ENCODE peak calls at places on chromosome 14, in five cellular contexts. One of them, this sample, is unnamed.

GRCh38 chr14:24972844-24973243 is 77.1 kb downstream of the STXBP6 start:
- DNase-seq in fibroblast of pulmonary artery: no peak
- DNase-seq in fibroblast of villous mesenchyme: no peak
- DNase-seq in WERI-Rb-1: no peak
- DNase-seq in tibial artery: no peak
- DNase-seq in this sample: no peak

GRCh38 chr14:69091695-69092094 is 61.2 kb downstream of the DCAF5 start:
- DNase-seq in fibroblast of pulmonary artery: no peak
- DNase-seq in fibroblast of villous mesenchyme: no peak
- DNase-seq in WERI-Rb-1: no peak
- DNase-seq in tibial artery: no peak
- DNase-seq in this sample: no peak

GRCh38 chr14:73422515-73422914 is 35.8 kb downstream of the NUMB start:
- DNase-seq in fibroblast of pulmonary artery: no peak
- DNase-seq in fibroblast of villous mesenchyme: no peak
- DNase-seq in WERI-Rb-1: no peak
- DNase-seq in tibial artery: no peak
- DNase-seq in this sample: no peak

GRCh38 chr14:84006643-84007137 is 1523.3 kb upstream of the FLRT2 start:
- DNase-seq in fibroblast of pulmonary artery: peak; percentile 39
- DNase-seq in fibroblast of villous mesenchyme: no peak
- DNase-seq in WERI-Rb-1: no peak
- DNase-seq in tibial artery: no peak
- DNase-seq in this sample: no peak

GRCh38 chr14:92632546-92633273 is 115.7 kb downstream of the LGMN start:
- DNase-seq in fibroblast of pulmonary artery: no peak
- DNase-seq in fibroblast of villous mesenchyme: no peak
- DNase-seq in WERI-Rb-1: no peak
- DNase-seq in tibial artery: no peak
- DNase-seq in this sample: no peak

GRCh38 chr14:77183896-77184295 is 2.3 kb downstream of the TMEM63C start:
- DNase-seq in fibroblast of pulmonary artery: no peak
- DNase-seq in fibroblast of villous mesenchyme: no peak
- DNase-seq in WERI-Rb-1: no peak
- DNase-seq in tibial artery: no peak
- DNase-seq in this sample: no peak

GRCh38 chr14:33510991-33511390 is 439.9 kb downstream of the EGLN3 start:
- DNase-seq in fibroblast of pulmonary artery: no peak
- DNase-seq in fibroblast of villous mesenchyme: no peak
- DNase-seq in WERI-Rb-1: no peak
- DNase-seq in tibial artery: no peak
- DNase-seq in this sample: no peak

GRCh38 chr14:89477391-89477790 is 60.4 kb upstream of the FOXN3 start:
- DNase-seq in fibroblast of pulmonary artery: no peak
- DNase-seq in fibroblast of villous mesenchyme: no peak
- DNase-seq in WERI-Rb-1: no peak
- DNase-seq in tibial artery: peak; percentile 84
- DNase-seq in this sample: no peak

GRCh38 chr14:106276326-106277267 is 750.2 kb downstream of the TMEM121 start:
- DNase-seq in fibroblast of pulmonary artery: no peak
- DNase-seq in fibroblast of villous mesenchyme: no peak
- DNase-seq in WERI-Rb-1: no peak
- DNase-seq in tibial artery: no peak
- DNase-seq in this sample: no peak

GRCh38 chr14:92690171-92691011 is 58.0 kb downstream of the LGMN start:
- DNase-seq in fibroblast of pulmonary artery: peak; percentile 65
- DNase-seq in fibroblast of villous mesenchyme: peak; percentile 43
- DNase-seq in WERI-Rb-1: peak; percentile 83
- DNase-seq in tibial artery: no peak
- DNase-seq in this sample: no peak

GRCh38 chr14:26175659-26176058 is 422.2 kb downstream of the NOVA1 start:
- DNase-seq in fibroblast of pulmonary artery: no peak
- DNase-seq in fibroblast of villous mesenchyme: no peak
- DNase-seq in WERI-Rb-1: no peak
- DNase-seq in tibial artery: no peak
- DNase-seq in this sample: no peak

GRCh38 chr14:104425171-104425681 is 154.3 kb upstream of the C14orf180 start:
- DNase-seq in fibroblast of pulmonary artery: no peak
- DNase-seq in fibroblast of villous mesenchyme: no peak
- DNase-seq in WERI-Rb-1: no peak
- DNase-seq in tibial artery: no peak
- DNase-seq in this sample: no peak

GRCh38 chr14:81517798-81518398 is 15.8 kb downstream of the SEL1L start:
- DNase-seq in fibroblast of pulmonary artery: peak; percentile 41
- DNase-seq in fibroblast of villous mesenchyme: peak; percentile 59
- DNase-seq in WERI-Rb-1: no peak
- DNase-seq in tibial artery: peak; percentile 67
- DNase-seq in this sample: no peak

GRCh38 chr14:98840511-98840910 is 431.5 kb downstream of the BCL11B start:
- DNase-seq in fibroblast of pulmonary artery: no peak
- DNase-seq in fibroblast of villous mesenchyme: no peak
- DNase-seq in WERI-Rb-1: no peak
- DNase-seq in tibial artery: no peak
- DNase-seq in this sample: no peak

GRCh38 chr14:96077983-96078686 is 39.0 kb downstream of the C14orf132 start:
- DNase-seq in fibroblast of pulmonary artery: no peak
- DNase-seq in fibroblast of villous mesenchyme: no peak
- DNase-seq in WERI-Rb-1: no peak
- DNase-seq in tibial artery: no peak
- DNase-seq in this sample: no peak

GRCh38 chr14:93185333-93185688 is 194 bp downstream of the LYSET start:
- DNase-seq in fibroblast of pulmonary artery: no peak
- DNase-seq in fibroblast of villous mesenchyme: no peak
- DNase-seq in WERI-Rb-1: no peak
- DNase-seq in tibial artery: no peak
- DNase-seq in this sample: no peak

GRCh38 chr14:23114669-23115491 is 4.2 kb downstream of the CEBPE start:
- DNase-seq in fibroblast of pulmonary artery: peak; percentile 94
- DNase-seq in fibroblast of villous mesenchyme: peak; percentile 94
- DNase-seq in WERI-Rb-1: no peak
- DNase-seq in tibial artery: peak; percentile 64
- DNase-seq in this sample: no peak

GRCh38 chr14:77603654-77604270 is 12.7 kb downstream of the SPTLC2 start:
- DNase-seq in fibroblast of pulmonary artery: peak; percentile 48
- DNase-seq in fibroblast of villous mesenchyme: peak; percentile 81
- DNase-seq in WERI-Rb-1: peak; percentile 25
- DNase-seq in tibial artery: no peak
- DNase-seq in this sample: no peak

GRCh38 chr14:68976160-68977067 is 2.7 kb downstream of the ACTN1 start:
- DNase-seq in fibroblast of pulmonary artery: no peak
- DNase-seq in fibroblast of villous mesenchyme: no peak
- DNase-seq in WERI-Rb-1: no peak
- DNase-seq in tibial artery: peak; percentile 94
- DNase-seq in this sample: no peak

GRCh38 chr14:65824285-65824977 is 411.9 kb downstream of the FUT8 start:
- DNase-seq in fibroblast of pulmonary artery: peak; percentile 84
- DNase-seq in fibroblast of villous mesenchyme: peak; percentile 76
- DNase-seq in WERI-Rb-1: peak; percentile 70
- DNase-seq in tibial artery: peak; percentile 71
- DNase-seq in this sample: no peak

GRCh38 chr14:65501328-65501727 is 88.8 kb downstream of the FUT8 start:
- DNase-seq in fibroblast of pulmonary artery: no peak
- DNase-seq in fibroblast of villous mesenchyme: no peak
- DNase-seq in WERI-Rb-1: no peak
- DNase-seq in tibial artery: no peak
- DNase-seq in this sample: no peak

GRCh38 chr14:103128631-103129300 is 5.5 kb downstream of the TNFAIP2 start:
- DNase-seq in fibroblast of pulmonary artery: no peak
- DNase-seq in fibroblast of villous mesenchyme: no peak
- DNase-seq in WERI-Rb-1: no peak
- DNase-seq in tibial artery: no peak
- DNase-seq in this sample: no peak

GRCh38 chr14:85527458-85527857 is 2.5 kb upstream of the FLRT2 start:
- DNase-seq in fibroblast of pulmonary artery: peak; percentile 56
- DNase-seq in fibroblast of villous mesenchyme: no peak
- DNase-seq in WERI-Rb-1: no peak
- DNase-seq in tibial artery: no peak
- DNase-seq in this sample: no peak

GRCh38 chr14:66541627-66542026 is 33.7 kb downstream of the GPHN start:
- DNase-seq in fibroblast of pulmonary artery: peak; percentile 3
- DNase-seq in fibroblast of villous mesenchyme: no peak
- DNase-seq in WERI-Rb-1: no peak
- DNase-seq in tibial artery: no peak
- DNase-seq in this sample: no peak

GRCh38 chr14:36069535-36069900 is 107.0 kb downstream of the PTCSC3 start:
- DNase-seq in fibroblast of pulmonary artery: peak; percentile 43
- DNase-seq in fibroblast of villous mesenchyme: peak; percentile 17
- DNase-seq in WERI-Rb-1: peak; percentile 34
- DNase-seq in tibial artery: no peak
- DNase-seq in this sample: no peak

GRCh38 chr14:50871914-50872732 is at the start of gene ABHD12B:
- DNase-seq in fibroblast of pulmonary artery: peak; percentile 9
- DNase-seq in fibroblast of villous mesenchyme: no peak
- DNase-seq in WERI-Rb-1: no peak
- DNase-seq in tibial artery: no peak
- DNase-seq in this sample: no peak

GRCh38 chr14:32697704-32698103 is 241.0 kb upstream of the NPAS3 start:
- DNase-seq in fibroblast of pulmonary artery: peak; percentile 62
- DNase-seq in fibroblast of villous mesenchyme: peak; percentile 19
- DNase-seq in WERI-Rb-1: no peak
- DNase-seq in tibial artery: no peak
- DNase-seq in this sample: no peak

GRCh38 chr14:23307687-23308644 is 1.3 kb downstream of the BCL2L2 start:
- DNase-seq in fibroblast of pulmonary artery: peak; percentile 36
- DNase-seq in fibroblast of villous mesenchyme: peak; percentile 9
- DNase-seq in WERI-Rb-1: no peak
- DNase-seq in tibial artery: no peak
- DNase-seq in this sample: no peak

GRCh38 chr14:74516451-74517155 is 23.0 kb downstream of the ISCA2 start:
- DNase-seq in fibroblast of pulmonary artery: peak; percentile 19
- DNase-seq in fibroblast of villous mesenchyme: no peak
- DNase-seq in WERI-Rb-1: no peak
- DNase-seq in tibial artery: peak; percentile 66
- DNase-seq in this sample: no peak

GRCh38 chr14:102187044-102187443 is 47.3 kb downstream of the WDR20 start:
- DNase-seq in fibroblast of pulmonary artery: peak; percentile 80
- DNase-seq in fibroblast of villous mesenchyme: peak; percentile 91
- DNase-seq in WERI-Rb-1: no peak
- DNase-seq in tibial artery: no peak
- DNase-seq in this sample: no peak

GRCh38 chr14:92635031-92635430 is 113.4 kb downstream of the LGMN start:
- DNase-seq in fibroblast of pulmonary artery: no peak
- DNase-seq in fibroblast of villous mesenchyme: no peak
- DNase-seq in WERI-Rb-1: no peak
- DNase-seq in tibial artery: no peak
- DNase-seq in this sample: no peak

GRCh38 chr14:91113829-91114078 is at the start of gene DGLUCY:
- DNase-seq in fibroblast of pulmonary artery: peak; percentile 80
- DNase-seq in fibroblast of villous mesenchyme: peak; percentile 80
- DNase-seq in WERI-Rb-1: peak; percentile 84
- DNase-seq in tibial artery: no peak
- DNase-seq in this sample: no peak

GRCh38 chr14:55138091-55138490 is 9.0 kb downstream of the LGALS3 start:
- DNase-seq in fibroblast of pulmonary artery: no peak
- DNase-seq in fibroblast of villous mesenchyme: no peak
- DNase-seq in WERI-Rb-1: no peak
- DNase-seq in tibial artery: no peak
- DNase-seq in this sample: no peak
- TF ChIP-seq CTCF in fibroblast of pulmonary artery: peak; percentile 28
- TF ChIP-seq CTCF in fibroblast of villous mesenchyme: peak; percentile 21
- TF ChIP-seq CTCF in WERI-Rb-1: peak; percentile 24
- TF ChIP-seq CTCF in tibial artery: no peak
- TF ChIP-seq CTCF in this sample: no peak

DNA sequence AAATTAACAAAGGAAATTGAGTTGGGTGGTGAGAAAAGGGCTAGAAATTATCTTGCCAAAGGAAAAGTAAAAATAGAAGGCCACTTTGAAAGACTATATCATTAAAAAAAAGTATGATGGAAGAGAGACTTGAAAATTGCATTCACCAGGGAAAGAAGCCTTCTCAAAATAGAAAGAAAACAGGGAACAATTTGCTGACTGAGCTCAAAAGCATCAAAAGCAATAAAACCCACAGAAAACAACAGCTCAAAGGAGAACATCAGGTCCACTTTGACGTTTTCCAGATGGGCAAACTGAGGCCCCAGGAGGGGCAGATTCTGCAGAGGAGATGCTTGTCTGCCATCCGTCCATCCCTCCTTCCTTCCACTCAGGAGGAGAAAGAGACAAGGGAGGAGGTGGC is 226.2 kb upstream of the RTL1 start:
- DNase-seq in fibroblast of pulmonary artery: no peak
- DNase-seq in fibroblast of villous mesenchyme: no peak
- DNase-seq in WERI-Rb-1: no peak
- DNase-seq in tibial artery: no peak
- DNase-seq in this sample: no peak
- TF ChIP-seq CTCF in fibroblast of pulmonary artery: no peak
- TF ChIP-seq CTCF in fibroblast of villous mesenchyme: no peak
- TF ChIP-seq CTCF in WERI-Rb-1: no peak
- TF ChIP-seq CTCF in tibial artery: no peak
- TF ChIP-seq CTCF in this sample: no peak

GRCh38 chr14:71225108-71225507 is 317.8 kb downstream of the PCNX1 start:
- DNase-seq in fibroblast of pulmonary artery: peak; percentile 50
- DNase-seq in fibroblast of villous mesenchyme: peak; percentile 35
- DNase-seq in WERI-Rb-1: no peak
- DNase-seq in tibial artery: no peak
- DNase-seq in this sample: no peak

GRCh38 chr14:71220462-71220861 is 313.2 kb downstream of the PCNX1 start:
- DNase-seq in fibroblast of pulmonary artery: no peak
- DNase-seq in fibroblast of villous mesenchyme: no peak
- DNase-seq in WERI-Rb-1: no peak
- DNase-seq in tibial artery: no peak
- DNase-seq in this sample: no peak

GRCh38 chr14:71221119-71221518 is 313.9 kb downstream of the PCNX1 start:
- DNase-seq in fibroblast of pulmonary artery: no peak
- DNase-seq in fibroblast of villous mesenchyme: no peak
- DNase-seq in WERI-Rb-1: no peak
- DNase-seq in tibial artery: no peak
- DNase-seq in this sample: no peak
- TF ChIP-seq CTCF in fibroblast of pulmonary artery: no peak
- TF ChIP-seq CTCF in fibroblast of villous mesenchyme: no peak
- TF ChIP-seq CTCF in WERI-Rb-1: no peak
- TF ChIP-seq CTCF in tibial artery: no peak
- TF ChIP-seq CTCF in this sample: peak; percentile 33

GRCh38 chr14:70955543-70956480 is 48.6 kb downstream of the PCNX1 start:
- DNase-seq in fibroblast of pulmonary artery: peak; percentile 58
- DNase-seq in fibroblast of villous mesenchyme: peak; percentile 38
- DNase-seq in WERI-Rb-1: peak; percentile 28
- DNase-seq in tibial artery: no peak
- DNase-seq in this sample: no peak
- TF ChIP-seq CTCF in fibroblast of pulmonary artery: peak; percentile 76
- TF ChIP-seq CTCF in fibroblast of villous mesenchyme: peak; percentile 74
- TF ChIP-seq CTCF in WERI-Rb-1: peak; percentile 66
- TF ChIP-seq CTCF in tibial artery: peak; percentile 32
- TF ChIP-seq CTCF in this sample: peak; percentile 67